ENCODE peak calls at places on chromosomes 3 and 15, in seven cellular contexts. One of them, this sample, is unnamed.

GRCh38 chr3:29275309-29275708 is 5.6 kb upstream of the RBMS3 start:
- DNase-seq in mesendoderm: no peak
- DNase-seq in IMR-90: peak
- DNase-seq in neuronal stem cell: no peak
- DNase-seq in H9: no peak
- DNase-seq in H1: no peak
- DNase-seq in trophoblast cell: no peak
- DNase-seq in this sample: no peak

GRCh38 chr3:149604125-149604851 is 53.5 kb downstream of the WWTR1 start:
- DNase-seq in mesendoderm: peak
- DNase-seq in IMR-90: peak
- DNase-seq in neuronal stem cell: no peak
- DNase-seq in H9: peak
- DNase-seq in H1: no peak
- DNase-seq in trophoblast cell: peak
- DNase-seq in this sample: no peak

GRCh38 chr3:20056727-20057611 is 16.7 kb downstream of the KAT2B start:
- DNase-seq in mesendoderm: no peak
- DNase-seq in IMR-90: peak
- DNase-seq in neuronal stem cell: no peak
- DNase-seq in H9: no peak
- DNase-seq in H1: no peak
- DNase-seq in trophoblast cell: peak
- DNase-seq in this sample: peak

GRCh38 chr15:36880226-36880912 is 220.0 kb downstream of the MEIS2 start:
- DNase-seq in mesendoderm: peak
- DNase-seq in IMR-90: no peak
- DNase-seq in neuronal stem cell: peak
- DNase-seq in H9: peak
- DNase-seq in H1: peak
- DNase-seq in trophoblast cell: no peak
- DNase-seq in this sample: peak

GRCh38 chr15:65868546-65869126 is 655 bp upstream of the RAB11A start:
- DNase-seq in mesendoderm: no peak
- DNase-seq in IMR-90: no peak
- DNase-seq in neuronal stem cell: no peak
- DNase-seq in H9: no peak
- DNase-seq in H1: no peak
- DNase-seq in trophoblast cell: no peak
- DNase-seq in this sample: no peak

GRCh38 chr15:76208786-76209424 is 102.4 kb downstream of the ETFA start:
- DNase-seq in mesendoderm: no peak
- DNase-seq in IMR-90: peak
- DNase-seq in neuronal stem cell: no peak
- DNase-seq in H9: no peak
- DNase-seq in H1: no peak
- DNase-seq in trophoblast cell: no peak
- DNase-seq in this sample: no peak

GRCh38 chr15:76682259-76682658 is 222.9 kb downstream of the SCAPER start:
- DNase-seq in mesendoderm: no peak
- DNase-seq in IMR-90: no peak
- DNase-seq in neuronal stem cell: no peak
- DNase-seq in H9: no peak
- DNase-seq in H1: no peak
- DNase-seq in trophoblast cell: no peak
- DNase-seq in this sample: no peak

GRCh38 chr15:42387603-42388002 is 28.3 kb downstream of the CAPN3 start:
- DNase-seq in mesendoderm: no peak
- DNase-seq in IMR-90: no peak
- DNase-seq in neuronal stem cell: no peak
- DNase-seq in H9: no peak
- DNase-seq in H1: no peak
- DNase-seq in trophoblast cell: no peak
- DNase-seq in this sample: no peak

GRCh38 chr3:13559751-13560540 is 11.0 kb downstream of the FBLN2 start:
- DNase-seq in mesendoderm: no peak
- DNase-seq in IMR-90: no peak
- DNase-seq in neuronal stem cell: no peak
- DNase-seq in H9: no peak
- DNase-seq in H1: no peak
- DNase-seq in trophoblast cell: no peak
- DNase-seq in this sample: no peak

GRCh38 chr15:36579792-36580431 is 486 bp downstream of the CDIN1 start:
- DNase-seq in mesendoderm: no peak
- DNase-seq in IMR-90: no peak
- DNase-seq in neuronal stem cell: no peak
- DNase-seq in H9: no peak
- DNase-seq in H1: no peak
- DNase-seq in trophoblast cell: no peak
- DNase-seq in this sample: no peak

GRCh38 chr15:88563638-88564037 is 17.2 kb upstream of the DET1 start:
- DNase-seq in mesendoderm: no peak
- DNase-seq in IMR-90: peak
- DNase-seq in neuronal stem cell: no peak
- DNase-seq in H9: no peak
- DNase-seq in H1: no peak
- DNase-seq in trophoblast cell: no peak
- DNase-seq in this sample: peak
- H3K23ac ChIP-seq in mesendoderm: no peak
- H3K23ac ChIP-seq in IMR-90: no peak
- H3K23ac ChIP-seq in neuronal stem cell: no peak
- H3K23ac ChIP-seq in H9: no peak
- H3K23ac ChIP-seq in H1: no peak
- H3K23ac ChIP-seq in trophoblast cell: no peak
- H3K23ac ChIP-seq in this sample: no peak

GRCh38 chr3:80244390-80244789 is 476.6 kb upstream of the ROBO1 start:
- DNase-seq in mesendoderm: no peak
- DNase-seq in IMR-90: peak
- DNase-seq in neuronal stem cell: no peak
- DNase-seq in H9: no peak
- DNase-seq in H1: no peak
- DNase-seq in trophoblast cell: no peak
- DNase-seq in this sample: peak
- H3K23ac ChIP-seq in mesendoderm: no peak
- H3K23ac ChIP-seq in IMR-90: no peak
- H3K23ac ChIP-seq in neuronal stem cell: no peak
- H3K23ac ChIP-seq in H9: no peak
- H3K23ac ChIP-seq in H1: no peak
- H3K23ac ChIP-seq in trophoblast cell: no peak
- H3K23ac ChIP-seq in this sample: no peak

GRCh38 chr15:34987982-34988873 is at the start of gene ZNF770:
- DNase-seq in mesendoderm: peak
- DNase-seq in IMR-90: peak
- DNase-seq in neuronal stem cell: peak
- DNase-seq in H9: peak
- DNase-seq in H1: peak
- DNase-seq in trophoblast cell: peak
- DNase-seq in this sample: peak

GRCh38 chr15:34984884-34985630 is 3.0 kb downstream of the ZNF770 start:
- DNase-seq in mesendoderm: no peak
- DNase-seq in IMR-90: peak
- DNase-seq in neuronal stem cell: no peak
- DNase-seq in H9: no peak
- DNase-seq in H1: no peak
- DNase-seq in trophoblast cell: no peak
- DNase-seq in this sample: peak

GRCh38 chr15:34987623-34987981 is 485 bp downstream of the ZNF770 start:
- DNase-seq in mesendoderm: no peak
- DNase-seq in IMR-90: no peak
- DNase-seq in neuronal stem cell: no peak
- DNase-seq in H9: no peak
- DNase-seq in H1: no peak
- DNase-seq in trophoblast cell: no peak
- DNase-seq in this sample: no peak

GRCh38 chr15:34986326-34987181 is 1.5 kb downstream of the ZNF770 start:
- DNase-seq in mesendoderm: no peak
- DNase-seq in IMR-90: no peak
- DNase-seq in neuronal stem cell: no peak
- DNase-seq in H9: no peak
- DNase-seq in H1: no peak
- DNase-seq in trophoblast cell: no peak
- DNase-seq in this sample: peak

DNA sequence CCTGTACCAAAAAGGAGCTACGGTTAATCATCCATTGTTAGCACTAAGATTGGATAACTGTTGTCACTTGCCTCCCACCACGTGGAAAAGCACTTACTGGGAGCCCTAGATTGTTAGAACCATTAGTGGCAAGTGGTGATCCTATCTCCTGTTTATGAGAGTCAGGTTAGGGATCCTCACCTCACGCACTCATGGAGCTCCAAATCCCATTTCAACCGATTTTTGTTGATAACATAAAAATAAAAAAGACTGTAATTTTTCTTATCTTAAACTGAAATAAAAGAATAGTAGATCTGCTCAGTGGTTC is 952 bp downstream of the ZNF770 start:
- DNase-seq in mesendoderm: peak
- DNase-seq in IMR-90: no peak
- DNase-seq in neuronal stem cell: no peak
- DNase-seq in H9: no peak
- DNase-seq in H1: no peak
- DNase-seq in trophoblast cell: no peak
- DNase-seq in this sample: peak
- H3K23ac ChIP-seq in mesendoderm: peak
- H3K23ac ChIP-seq in IMR-90: peak
- H3K23ac ChIP-seq in neuronal stem cell: no peak
- H3K23ac ChIP-seq in H9: no peak
- H3K23ac ChIP-seq in H1: no peak
- H3K23ac ChIP-seq in trophoblast cell: no peak
- H3K23ac ChIP-seq in this sample: no peak

DNA sequence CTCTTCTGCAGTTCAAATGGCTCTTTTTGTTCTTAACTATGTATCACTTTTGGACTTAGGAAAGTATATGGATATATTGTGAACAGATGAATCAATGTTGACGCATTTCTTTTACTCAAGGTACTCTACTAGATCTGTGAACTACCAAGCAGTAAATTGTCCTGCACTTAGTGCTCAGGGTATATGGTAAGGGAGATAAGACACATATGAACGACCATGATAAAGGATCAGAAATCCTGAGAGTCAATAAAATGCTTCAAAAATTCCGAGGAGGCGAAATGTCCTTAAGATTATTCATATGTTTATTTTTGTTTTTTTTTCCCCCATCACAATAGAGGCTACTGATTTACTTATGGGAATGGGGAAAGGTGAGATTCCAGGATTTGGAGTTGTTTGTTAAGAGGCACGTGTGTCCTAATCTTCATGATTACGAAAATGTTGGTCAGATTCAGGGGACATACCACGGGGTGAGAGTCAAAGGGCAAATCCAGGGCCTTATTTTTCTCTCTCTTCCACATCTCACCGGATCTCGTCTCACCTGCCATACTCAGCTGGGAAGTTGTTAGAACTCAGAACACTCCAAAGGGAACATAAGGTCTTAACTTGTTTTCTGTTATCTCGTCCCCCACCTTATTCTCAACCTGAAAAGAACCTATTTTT is 475.1 kb upstream of the TBL1XR1 start:
- DNase-seq in mesendoderm: no peak
- DNase-seq in IMR-90: no peak
- DNase-seq in neuronal stem cell: no peak
- DNase-seq in H9: no peak
- DNase-seq in H1: no peak
- DNase-seq in trophoblast cell: peak
- DNase-seq in this sample: no peak
- H3K23ac ChIP-seq in mesendoderm: no peak
- H3K23ac ChIP-seq in IMR-90: no peak
- H3K23ac ChIP-seq in neuronal stem cell: no peak
- H3K23ac ChIP-seq in H9: no peak
- H3K23ac ChIP-seq in H1: no peak
- H3K23ac ChIP-seq in trophoblast cell: no peak
- H3K23ac ChIP-seq in this sample: no peak

GRCh38 chr15:88390502-88390901 is 76.7 kb downstream of the MRPL46 start:
- DNase-seq in mesendoderm: no peak
- DNase-seq in IMR-90: no peak
- DNase-seq in neuronal stem cell: no peak
- DNase-seq in H9: no peak
- DNase-seq in H1: no peak
- DNase-seq in trophoblast cell: no peak
- DNase-seq in this sample: no peak
- H3K23ac ChIP-seq in mesendoderm: no peak
- H3K23ac ChIP-seq in IMR-90: no peak
- H3K23ac ChIP-seq in neuronal stem cell: no peak
- H3K23ac ChIP-seq in H9: no peak
- H3K23ac ChIP-seq in H1: no peak
- H3K23ac ChIP-seq in trophoblast cell: no peak
- H3K23ac ChIP-seq in this sample: no peak

GRCh38 chr15:98883504-98883903 is 124.1 kb downstream of the PGPEP1L start:
- DNase-seq in mesendoderm: no peak
- DNase-seq in IMR-90: no peak
- DNase-seq in neuronal stem cell: no peak
- DNase-seq in H9: no peak
- DNase-seq in H1: no peak
- DNase-seq in trophoblast cell: no peak
- DNase-seq in this sample: no peak
- H3K23ac ChIP-seq in mesendoderm: no peak
- H3K23ac ChIP-seq in IMR-90: peak
- H3K23ac ChIP-seq in neuronal stem cell: no peak
- H3K23ac ChIP-seq in H9: no peak
- H3K23ac ChIP-seq in H1: no peak
- H3K23ac ChIP-seq in trophoblast cell: no peak
- H3K23ac ChIP-seq in this sample: no peak

DNA sequence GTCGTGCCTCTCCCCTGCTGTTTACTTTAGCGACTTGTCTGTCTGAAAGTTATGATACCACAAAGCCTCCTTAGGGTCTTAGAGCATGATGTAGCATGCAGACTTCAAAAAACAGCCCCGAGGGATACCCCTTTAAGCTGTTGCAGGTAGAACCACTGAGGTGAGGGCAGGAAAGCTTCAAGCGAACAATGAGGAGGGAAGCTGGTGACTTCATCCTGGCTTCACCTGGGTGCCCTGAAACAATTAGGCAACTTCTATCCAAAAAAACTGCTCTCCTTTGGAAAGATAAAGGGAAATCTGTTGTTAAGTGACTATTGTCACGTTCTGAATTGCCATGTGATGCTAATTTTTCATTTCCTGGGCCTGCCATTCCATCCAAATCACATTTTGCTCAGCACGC is 231.6 kb downstream of the SOX2 start:
- DNase-seq in mesendoderm: peak
- DNase-seq in IMR-90: no peak
- DNase-seq in neuronal stem cell: no peak
- DNase-seq in H9: no peak
- DNase-seq in H1: no peak
- DNase-seq in trophoblast cell: no peak
- DNase-seq in this sample: no peak
- H3K23ac ChIP-seq in mesendoderm: no peak
- H3K23ac ChIP-seq in IMR-90: no peak
- H3K23ac ChIP-seq in neuronal stem cell: no peak
- H3K23ac ChIP-seq in H9: no peak
- H3K23ac ChIP-seq in H1: no peak
- H3K23ac ChIP-seq in trophoblast cell: no peak
- H3K23ac ChIP-seq in this sample: no peak